ENCODE peak calls at places on chromosome 13, in nine cellular contexts. One of them, this sample, is unnamed.

GRCh38 chr13:112532837-112533745 is 54.9 kb downstream of the TUBGCP3 start:
- DNase-seq in neural crest cell: no peak
- DNase-seq in iris pigment epithelial cell: no peak
- DNase-seq in GF-D8: no peak
- DNase-seq in stimulated activated CD4-positive, alpha-beta T cell treated with anti-CD3 and anti-CD28 coated beads, Interleukin-2, amount 100 ng/mL, for 48 hours: no peak
- DNase-seq in central memory CD4-positive, alpha-beta T cell: peak
- DNase-seq in HuH-7.5: no peak
- DNase-seq in astrocyte of the spinal cord: no peak
- DNase-seq in fibroblast of the conjunctiva: no peak
- DNase-seq in this sample: no peak

GRCh38 chr13:87355451-87355850 is 315.7 kb upstream of the SLITRK5 start:
- DNase-seq in neural crest cell: no peak
- DNase-seq in iris pigment epithelial cell: no peak
- DNase-seq in GF-D8: no peak
- DNase-seq in stimulated activated CD4-positive, alpha-beta T cell treated with anti-CD3 and anti-CD28 coated beads, Interleukin-2, amount 100 ng/mL, for 48 hours: no peak
- DNase-seq in central memory CD4-positive, alpha-beta T cell: no peak
- DNase-seq in HuH-7.5: no peak
- DNase-seq in astrocyte of the spinal cord: no peak
- DNase-seq in fibroblast of the conjunctiva: no peak
- DNase-seq in this sample: no peak

GRCh38 chr13:24923305-24923640 is 159.3 kb downstream of the RNF17 start:
- DNase-seq in neural crest cell: no peak
- DNase-seq in iris pigment epithelial cell: peak
- DNase-seq in GF-D8: peak
- DNase-seq in stimulated activated CD4-positive, alpha-beta T cell treated with anti-CD3 and anti-CD28 coated beads, Interleukin-2, amount 100 ng/mL, for 48 hours: no peak
- DNase-seq in central memory CD4-positive, alpha-beta T cell: no peak
- DNase-seq in HuH-7.5: no peak
- DNase-seq in astrocyte of the spinal cord: peak
- DNase-seq in fibroblast of the conjunctiva: peak
- DNase-seq in this sample: peak

GRCh38 chr13:113855012-113855921 is 8.6 kb downstream of the GAS6 start:
- DNase-seq in neural crest cell: no peak
- DNase-seq in iris pigment epithelial cell: no peak
- DNase-seq in GF-D8: no peak
- DNase-seq in stimulated activated CD4-positive, alpha-beta T cell treated with anti-CD3 and anti-CD28 coated beads, Interleukin-2, amount 100 ng/mL, for 48 hours: no peak
- DNase-seq in central memory CD4-positive, alpha-beta T cell: no peak
- DNase-seq in HuH-7.5: no peak
- DNase-seq in astrocyte of the spinal cord: peak
- DNase-seq in fibroblast of the conjunctiva: no peak
- DNase-seq in this sample: no peak

GRCh38 chr13:100828226-100828625 is 153.6 kb upstream of the TMTC4 start:
- DNase-seq in neural crest cell: no peak
- DNase-seq in iris pigment epithelial cell: peak
- DNase-seq in GF-D8: no peak
- DNase-seq in stimulated activated CD4-positive, alpha-beta T cell treated with anti-CD3 and anti-CD28 coated beads, Interleukin-2, amount 100 ng/mL, for 48 hours: no peak
- DNase-seq in central memory CD4-positive, alpha-beta T cell: no peak
- DNase-seq in HuH-7.5: no peak
- DNase-seq in astrocyte of the spinal cord: no peak
- DNase-seq in fibroblast of the conjunctiva: no peak
- DNase-seq in this sample: no peak

GRCh38 chr13:41589434-41589833 is 132.1 kb downstream of the RGCC start:
- DNase-seq in neural crest cell: no peak
- DNase-seq in iris pigment epithelial cell: no peak
- DNase-seq in GF-D8: no peak
- DNase-seq in stimulated activated CD4-positive, alpha-beta T cell treated with anti-CD3 and anti-CD28 coated beads, Interleukin-2, amount 100 ng/mL, for 48 hours: no peak
- DNase-seq in central memory CD4-positive, alpha-beta T cell: no peak
- DNase-seq in HuH-7.5: no peak
- DNase-seq in astrocyte of the spinal cord: no peak
- DNase-seq in fibroblast of the conjunctiva: no peak
- DNase-seq in this sample: no peak

GRCh38 chr13:96781141-96781540 is 213.1 kb downstream of the OXGR1 start:
- DNase-seq in neural crest cell: no peak
- DNase-seq in iris pigment epithelial cell: no peak
- DNase-seq in GF-D8: no peak
- DNase-seq in stimulated activated CD4-positive, alpha-beta T cell treated with anti-CD3 and anti-CD28 coated beads, Interleukin-2, amount 100 ng/mL, for 48 hours: no peak
- DNase-seq in central memory CD4-positive, alpha-beta T cell: no peak
- DNase-seq in HuH-7.5: no peak
- DNase-seq in astrocyte of the spinal cord: no peak
- DNase-seq in fibroblast of the conjunctiva: no peak
- DNase-seq in this sample: no peak

GRCh38 chr13:105037064-105037463 is 1498.4 kb downstream of the EFNB2 start:
- DNase-seq in neural crest cell: no peak
- DNase-seq in iris pigment epithelial cell: peak
- DNase-seq in GF-D8: no peak
- DNase-seq in stimulated activated CD4-positive, alpha-beta T cell treated with anti-CD3 and anti-CD28 coated beads, Interleukin-2, amount 100 ng/mL, for 48 hours: no peak
- DNase-seq in central memory CD4-positive, alpha-beta T cell: no peak
- DNase-seq in HuH-7.5: no peak
- DNase-seq in astrocyte of the spinal cord: peak
- DNase-seq in fibroblast of the conjunctiva: no peak
- DNase-seq in this sample: no peak

GRCh38 chr13:113364933-113365371 is 1.0 kb upstream of the GRTP1 start:
- DNase-seq in neural crest cell: no peak
- DNase-seq in iris pigment epithelial cell: no peak
- DNase-seq in GF-D8: no peak
- DNase-seq in stimulated activated CD4-positive, alpha-beta T cell treated with anti-CD3 and anti-CD28 coated beads, Interleukin-2, amount 100 ng/mL, for 48 hours: no peak
- DNase-seq in central memory CD4-positive, alpha-beta T cell: no peak
- DNase-seq in HuH-7.5: no peak
- DNase-seq in astrocyte of the spinal cord: no peak
- DNase-seq in fibroblast of the conjunctiva: no peak
- DNase-seq in this sample: no peak

GRCh38 chr13:29434217-29434940 is 161.1 kb downstream of the SLC7A1 start:
- DNase-seq in neural crest cell: no peak
- DNase-seq in iris pigment epithelial cell: no peak
- DNase-seq in GF-D8: no peak
- DNase-seq in stimulated activated CD4-positive, alpha-beta T cell treated with anti-CD3 and anti-CD28 coated beads, Interleukin-2, amount 100 ng/mL, for 48 hours: no peak
- DNase-seq in central memory CD4-positive, alpha-beta T cell: no peak
- DNase-seq in HuH-7.5: no peak
- DNase-seq in astrocyte of the spinal cord: no peak
- DNase-seq in fibroblast of the conjunctiva: no peak
- DNase-seq in this sample: no peak

GRCh38 chr13:95643009-95643408 is 1.5 kb downstream of the DZIP1 start:
- DNase-seq in neural crest cell: no peak
- DNase-seq in iris pigment epithelial cell: no peak
- DNase-seq in GF-D8: no peak
- DNase-seq in stimulated activated CD4-positive, alpha-beta T cell treated with anti-CD3 and anti-CD28 coated beads, Interleukin-2, amount 100 ng/mL, for 48 hours: no peak
- DNase-seq in central memory CD4-positive, alpha-beta T cell: no peak
- DNase-seq in HuH-7.5: no peak
- DNase-seq in astrocyte of the spinal cord: peak
- DNase-seq in fibroblast of the conjunctiva: no peak
- DNase-seq in this sample: no peak

GRCh38 chr13:110108348-110109139 is 198.4 kb downstream of the COL4A1 start:
- DNase-seq in neural crest cell: peak
- DNase-seq in iris pigment epithelial cell: peak
- DNase-seq in GF-D8: peak
- DNase-seq in stimulated activated CD4-positive, alpha-beta T cell treated with anti-CD3 and anti-CD28 coated beads, Interleukin-2, amount 100 ng/mL, for 48 hours: no peak
- DNase-seq in central memory CD4-positive, alpha-beta T cell: no peak
- DNase-seq in HuH-7.5: peak
- DNase-seq in astrocyte of the spinal cord: peak
- DNase-seq in fibroblast of the conjunctiva: peak
- DNase-seq in this sample: peak

GRCh38 chr13:30791354-30791921 is 56.1 kb downstream of the ALOX5AP start:
- DNase-seq in neural crest cell: no peak
- DNase-seq in iris pigment epithelial cell: peak
- DNase-seq in GF-D8: no peak
- DNase-seq in stimulated activated CD4-positive, alpha-beta T cell treated with anti-CD3 and anti-CD28 coated beads, Interleukin-2, amount 100 ng/mL, for 48 hours: no peak
- DNase-seq in central memory CD4-positive, alpha-beta T cell: no peak
- DNase-seq in HuH-7.5: no peak
- DNase-seq in astrocyte of the spinal cord: peak
- DNase-seq in fibroblast of the conjunctiva: peak
- DNase-seq in this sample: no peak

GRCh38 chr13:112079696-112080095 is 12.7 kb downstream of the SOX1 start:
- DNase-seq in neural crest cell: no peak
- DNase-seq in iris pigment epithelial cell: no peak
- DNase-seq in GF-D8: no peak
- DNase-seq in stimulated activated CD4-positive, alpha-beta T cell treated with anti-CD3 and anti-CD28 coated beads, Interleukin-2, amount 100 ng/mL, for 48 hours: no peak
- DNase-seq in central memory CD4-positive, alpha-beta T cell: no peak
- DNase-seq in HuH-7.5: no peak
- DNase-seq in astrocyte of the spinal cord: no peak
- DNase-seq in fibroblast of the conjunctiva: no peak
- DNase-seq in this sample: no peak

GRCh38 chr13:100128373-100128772 is 39.5 kb downstream of the PCCA start:
- DNase-seq in neural crest cell: no peak
- DNase-seq in iris pigment epithelial cell: peak
- DNase-seq in GF-D8: no peak
- DNase-seq in stimulated activated CD4-positive, alpha-beta T cell treated with anti-CD3 and anti-CD28 coated beads, Interleukin-2, amount 100 ng/mL, for 48 hours: no peak
- DNase-seq in central memory CD4-positive, alpha-beta T cell: no peak
- DNase-seq in HuH-7.5: no peak
- DNase-seq in astrocyte of the spinal cord: peak
- DNase-seq in fibroblast of the conjunctiva: no peak
- DNase-seq in this sample: no peak

GRCh38 chr13:59963383-59963782 is 200.3 kb downstream of the DIAPH3 start:
- DNase-seq in neural crest cell: no peak
- DNase-seq in iris pigment epithelial cell: no peak
- DNase-seq in GF-D8: no peak
- DNase-seq in stimulated activated CD4-positive, alpha-beta T cell treated with anti-CD3 and anti-CD28 coated beads, Interleukin-2, amount 100 ng/mL, for 48 hours: no peak
- DNase-seq in central memory CD4-positive, alpha-beta T cell: no peak
- DNase-seq in HuH-7.5: no peak
- DNase-seq in astrocyte of the spinal cord: no peak
- DNase-seq in fibroblast of the conjunctiva: no peak
- DNase-seq in this sample: no peak

GRCh38 chr13:110942248-110942981 is 27.5 kb upstream of the ANKRD10 start:
- DNase-seq in neural crest cell: no peak
- DNase-seq in iris pigment epithelial cell: peak
- DNase-seq in GF-D8: no peak
- DNase-seq in stimulated activated CD4-positive, alpha-beta T cell treated with anti-CD3 and anti-CD28 coated beads, Interleukin-2, amount 100 ng/mL, for 48 hours: peak
- DNase-seq in central memory CD4-positive, alpha-beta T cell: no peak
- DNase-seq in HuH-7.5: no peak
- DNase-seq in astrocyte of the spinal cord: no peak
- DNase-seq in fibroblast of the conjunctiva: no peak
- DNase-seq in this sample: no peak

GRCh38 chr13:99871249-99871898 is 100.2 kb downstream of the ZIC5 start:
- DNase-seq in neural crest cell: no peak
- DNase-seq in iris pigment epithelial cell: no peak
- DNase-seq in GF-D8: no peak
- DNase-seq in stimulated activated CD4-positive, alpha-beta T cell treated with anti-CD3 and anti-CD28 coated beads, Interleukin-2, amount 100 ng/mL, for 48 hours: no peak
- DNase-seq in central memory CD4-positive, alpha-beta T cell: no peak
- DNase-seq in HuH-7.5: no peak
- DNase-seq in astrocyte of the spinal cord: no peak
- DNase-seq in fibroblast of the conjunctiva: no peak
- DNase-seq in this sample: no peak

GRCh38 chr13:31032574-31033095 is 100.2 kb downstream of the TEX26 start:
- DNase-seq in neural crest cell: no peak
- DNase-seq in iris pigment epithelial cell: no peak
- DNase-seq in GF-D8: no peak
- DNase-seq in stimulated activated CD4-positive, alpha-beta T cell treated with anti-CD3 and anti-CD28 coated beads, Interleukin-2, amount 100 ng/mL, for 48 hours: no peak
- DNase-seq in central memory CD4-positive, alpha-beta T cell: no peak
- DNase-seq in HuH-7.5: no peak
- DNase-seq in astrocyte of the spinal cord: no peak
- DNase-seq in fibroblast of the conjunctiva: no peak
- DNase-seq in this sample: no peak

GRCh38 chr13:26445092-26445491 is 112.4 kb upstream of the WASF3 start:
- DNase-seq in neural crest cell: no peak
- DNase-seq in iris pigment epithelial cell: no peak
- DNase-seq in GF-D8: no peak
- DNase-seq in stimulated activated CD4-positive, alpha-beta T cell treated with anti-CD3 and anti-CD28 coated beads, Interleukin-2, amount 100 ng/mL, for 48 hours: no peak
- DNase-seq in central memory CD4-positive, alpha-beta T cell: no peak
- DNase-seq in HuH-7.5: no peak
- DNase-seq in astrocyte of the spinal cord: no peak
- DNase-seq in fibroblast of the conjunctiva: no peak
- DNase-seq in this sample: no peak

GRCh38 chr13:63433546-63434150 is 2018.0 kb upstream of the PCDH20 start:
- DNase-seq in neural crest cell: no peak
- DNase-seq in iris pigment epithelial cell: peak
- DNase-seq in GF-D8: no peak
- DNase-seq in stimulated activated CD4-positive, alpha-beta T cell treated with anti-CD3 and anti-CD28 coated beads, Interleukin-2, amount 100 ng/mL, for 48 hours: no peak
- DNase-seq in central memory CD4-positive, alpha-beta T cell: no peak
- DNase-seq in HuH-7.5: no peak
- DNase-seq in astrocyte of the spinal cord: peak
- DNase-seq in fibroblast of the conjunctiva: no peak
- DNase-seq in this sample: peak

GRCh38 chr13:34847751-34848150 is 94.3 kb upstream of the NBEA start:
- DNase-seq in neural crest cell: no peak
- DNase-seq in iris pigment epithelial cell: no peak
- DNase-seq in GF-D8: no peak
- DNase-seq in stimulated activated CD4-positive, alpha-beta T cell treated with anti-CD3 and anti-CD28 coated beads, Interleukin-2, amount 100 ng/mL, for 48 hours: no peak
- DNase-seq in central memory CD4-positive, alpha-beta T cell: no peak
- DNase-seq in HuH-7.5: no peak
- DNase-seq in astrocyte of the spinal cord: no peak
- DNase-seq in fibroblast of the conjunctiva: no peak
- DNase-seq in this sample: no peak

GRCh38 chr13:20702530-20702929 is 969 bp upstream of the IL17D start:
- DNase-seq in neural crest cell: no peak
- DNase-seq in iris pigment epithelial cell: no peak
- DNase-seq in GF-D8: peak
- DNase-seq in stimulated activated CD4-positive, alpha-beta T cell treated with anti-CD3 and anti-CD28 coated beads, Interleukin-2, amount 100 ng/mL, for 48 hours: no peak
- DNase-seq in central memory CD4-positive, alpha-beta T cell: no peak
- DNase-seq in HuH-7.5: no peak
- DNase-seq in astrocyte of the spinal cord: peak
- DNase-seq in fibroblast of the conjunctiva: no peak
- DNase-seq in this sample: no peak

GRCh38 chr13:50071399-50071798 is 56.2 kb downstream of the KCNRG start:
- DNase-seq in neural crest cell: no peak
- DNase-seq in iris pigment epithelial cell: no peak
- DNase-seq in GF-D8: no peak
- DNase-seq in stimulated activated CD4-positive, alpha-beta T cell treated with anti-CD3 and anti-CD28 coated beads, Interleukin-2, amount 100 ng/mL, for 48 hours: no peak
- DNase-seq in central memory CD4-positive, alpha-beta T cell: no peak
- DNase-seq in HuH-7.5: no peak
- DNase-seq in astrocyte of the spinal cord: peak
- DNase-seq in fibroblast of the conjunctiva: no peak
- DNase-seq in this sample: no peak

GRCh38 chr13:83220241-83220640 is 662.0 kb downstream of the SLITRK1 start:
- DNase-seq in neural crest cell: no peak
- DNase-seq in iris pigment epithelial cell: peak
- DNase-seq in GF-D8: no peak
- DNase-seq in stimulated activated CD4-positive, alpha-beta T cell treated with anti-CD3 and anti-CD28 coated beads, Interleukin-2, amount 100 ng/mL, for 48 hours: no peak
- DNase-seq in central memory CD4-positive, alpha-beta T cell: no peak
- DNase-seq in HuH-7.5: no peak
- DNase-seq in astrocyte of the spinal cord: no peak
- DNase-seq in fibroblast of the conjunctiva: no peak
- DNase-seq in this sample: no peak

GRCh38 chr13:45775401-45775963 is 73.4 kb downstream of the CBY2 start:
- DNase-seq in neural crest cell: no peak
- DNase-seq in iris pigment epithelial cell: no peak
- DNase-seq in GF-D8: no peak
- DNase-seq in stimulated activated CD4-positive, alpha-beta T cell treated with anti-CD3 and anti-CD28 coated beads, Interleukin-2, amount 100 ng/mL, for 48 hours: no peak
- DNase-seq in central memory CD4-positive, alpha-beta T cell: no peak
- DNase-seq in HuH-7.5: no peak
- DNase-seq in astrocyte of the spinal cord: no peak
- DNase-seq in fibroblast of the conjunctiva: no peak
- DNase-seq in this sample: no peak

This sample was measured in stromal cell of bone marrow.